ENCODE peak calls at places on chromosomes 7 and 10, in eight cellular contexts. Q is A549, D is sigmoid colon, B is uterus, X is hepatocyte, Y is BE2C, U is tibial artery, S is IMR-90. H is an unnamed sample. For H3K4me1, the result is how much of the 10 kb centered on the place peaks cover.

GRCh38 chr10:73076361-73077183 is 20.1 kb downstream of the P4HA1 start:
- DNase-seq in Q (no peak), D (peak), B (peak), X (peak), Y (no peak), U (peak), S (peak), H (peak)

GRCh38 chr7:30837581-30837980 is 66.4 kb downstream of the MINDY4 start:
- DNase-seq in Q (no peak), D (no peak), B (no peak), X (no peak), Y (no peak), U (no peak), S (no peak), H (no peak)

GRCh38 chr10:19974554-19974953 is 158.3 kb downstream of the PLXDC2 start:
- DNase-seq in Q (no peak), D (no peak), B (no peak), X (no peak), Y (no peak), U (no peak), S (no peak), H (no peak)

GRCh38 chr7:36275735-36276284 is 113.9 kb upstream of the ANLN start:
- DNase-seq in Q (no peak), D (no peak), B (no peak), X (peak), Y (no peak), U (no peak), S (no peak), H (no peak)

GRCh38 chr10:114308470-114309110 is 69.5 kb downstream of the VWA2 start:
- DNase-seq in Q (no peak), D (peak), B (no peak), X (no peak), Y (no peak), U (no peak), S (no peak), H (no peak)

GRCh38 chr7:10469476-10469875 is 504.2 kb upstream of the PHF14 start:
- DNase-seq in Q (no peak), D (no peak), B (no peak), X (no peak), Y (no peak), U (no peak), S (no peak), H (no peak)

GRCh38 chr10:92238586-92239098 is 52.2 kb downstream of the CPEB3 start:
- DNase-seq in Q (peak), D (peak), B (peak), X (peak), Y (no peak), U (peak), S (peak), H (no peak)

GRCh38 chr10:51090190-51090589 is 15.9 kb downstream of the PRKG1 start:
- DNase-seq in Q (no peak), D (no peak), B (no peak), X (no peak), Y (no peak), U (no peak), S (peak), H (no peak)

GRCh38 chr10:73946253-73947145 is 35.6 kb downstream of the PLAU start:
- DNase-seq in Q (no peak), D (peak), B (no peak), X (no peak), Y (no peak), U (no peak), S (no peak), H (no peak)

GRCh38 chr10:100735345-100736143 is 9.8 kb upstream of the PAX2 start:
- DNase-seq in Q (no peak), D (no peak), B (no peak), X (no peak), Y (no peak), U (no peak), S (no peak), H (no peak)

GRCh38 chr10:84846646-84847045 is 518.3 kb downstream of the CCSER2 start:
- DNase-seq in Q (no peak), D (no peak), B (no peak), X (no peak), Y (no peak), U (no peak), S (no peak), H (no peak)

GRCh38 chr10:21372651-21373410 is 152.7 kb downstream of the SKIDA1 start:
- DNase-seq in Q (peak), D (no peak), B (peak), X (peak), Y (no peak), U (peak), S (peak), H (peak)
- H3K4me3 ChIP-seq in Q (peak), D (no peak), B (no peak), X (no peak), Y (no peak), U (no peak), S (peak), H (no peak)

GRCh38 chr7:98281757-98282652 is 519 bp downstream of the BRI3 start:
- DNase-seq in Q (no peak), D (peak), B (peak), X (peak), Y (no peak), U (no peak), S (no peak), H (no peak)
- H3K4me1 ChIP-seq in Q (half or more), D (under half), B (under half), X (under half), Y (under half), U (half or more), S (under half), H (half or more)

GRCh38 chr7:124765401-124766352 is at the start of gene GPR37:
- DNase-seq in Q (peak), D (peak), B (peak), X (peak), Y (peak), U (no peak), S (peak), H (peak)
- TF ChIP-seq CTCF in Q (no peak), D (no peak), B (no peak), X (peak), Y (no peak), U (no peak), S (peak), H (no peak)

GRCh38 chr10:59949608-59950007 is 43.3 kb upstream of the CCDC6 start:
- DNase-seq in Q (no peak), D (no peak), B (no peak), X (no peak), Y (no peak), U (no peak), S (no peak), H (no peak)
- H3K4me3 ChIP-seq in Q (no peak), D (no peak), B (no peak), X (no peak), Y (no peak), U (no peak), S (no peak), H (no peak)

GRCh38 chr10:89414879-89415821 is 782 bp downstream of the IFIT5 start:
- DNase-seq in Q (peak), D (peak), B (peak), X (peak), Y (peak), U (peak), S (peak), H (peak)

GRCh38 chr10:89414146-89414878 is at the start of gene IFIT5:
- DNase-seq in Q (peak), D (peak), B (peak), X (peak), Y (peak), U (peak), S (peak), H (peak)

GRCh38 chr10:89419548-89419947 is 5.2 kb downstream of the IFIT5 start:
- DNase-seq in Q (no peak), D (no peak), B (no peak), X (peak), Y (no peak), U (no peak), S (peak), H (no peak)

GRCh38 chr10:89413398-89413912 is 913 bp upstream of the IFIT5 start:
- DNase-seq in Q (no peak), D (no peak), B (no peak), X (no peak), Y (no peak), U (no peak), S (no peak), H (no peak)

DNA sequence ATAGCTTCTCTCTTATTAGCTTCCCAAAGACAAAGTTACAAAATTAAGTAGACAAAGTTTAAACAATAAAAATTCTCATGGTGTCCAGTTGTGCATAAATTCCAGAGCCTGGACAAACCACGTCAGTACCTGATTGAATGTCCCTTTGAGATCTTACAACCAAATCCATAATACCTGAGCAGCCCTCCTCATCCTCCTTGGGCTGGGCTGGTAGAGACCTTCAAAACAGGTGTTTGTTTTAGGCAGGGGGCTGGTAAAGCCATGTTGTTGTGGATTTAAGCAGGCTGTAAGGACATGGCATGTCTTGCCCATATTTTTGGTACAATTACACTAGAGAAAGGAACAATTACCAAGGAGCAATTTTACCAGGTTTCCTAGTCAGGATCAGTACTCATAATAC is 2.1 kb downstream of the IFIT5 start:
- DNase-seq in Q (no peak), D (no peak), B (no peak), X (no peak), Y (no peak), U (no peak), S (no peak), H (no peak)
- H3K4me1 ChIP-seq in Q (under half), D (under half), B (under half), X (under half), Y (under half), U (under half), S (under half), H (under half)

DNA sequence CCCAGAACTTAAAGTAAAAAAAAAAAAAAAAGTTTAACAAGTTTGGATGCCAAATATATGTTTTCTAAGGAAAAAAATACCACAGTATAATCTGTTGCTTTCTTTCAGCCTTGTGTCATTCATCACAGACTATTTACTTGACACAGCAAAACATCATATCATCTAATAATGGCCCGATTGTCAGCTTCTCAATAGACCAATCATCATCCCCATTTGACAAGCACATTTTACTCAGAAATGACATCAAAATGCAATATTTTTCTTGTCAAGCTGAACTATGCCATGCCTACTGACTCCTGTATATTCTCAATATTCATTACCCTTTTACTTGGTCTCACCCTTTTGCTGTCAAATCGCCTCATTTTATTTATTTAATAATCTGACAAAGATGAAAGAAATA is 249.7 kb downstream of the NRG3 start:
- DNase-seq in Q (no peak), D (no peak), B (no peak), X (no peak), Y (no peak), U (no peak), S (no peak), H (no peak)
- TF ChIP-seq CTCF in Q (no peak), D (no peak), B (no peak), X (no peak), Y (no peak), U (no peak), S (no peak), H (no peak)

GRCh38 chr10:64096941-64097340 is 575.7 kb downstream of the REEP3 start:
- DNase-seq in Q (no peak), D (no peak), B (no peak), X (no peak), Y (no peak), U (no peak), S (no peak), H (no peak)
- H3K4me3 ChIP-seq in Q (no peak), D (no peak), B (no peak), X (no peak), Y (no peak), U (no peak), S (no peak), H (no peak)

GRCh38 chr7:151659219-151659618 is 139.5 kb upstream of the RHEB start:
- DNase-seq in Q (no peak), D (no peak), B (no peak), X (no peak), Y (no peak), U (no peak), S (no peak), H (no peak)

GRCh38 chr7:151661556-151661955 is 141.9 kb upstream of the RHEB start:
- DNase-seq in Q (no peak), D (no peak), B (no peak), X (no peak), Y (no peak), U (no peak), S (no peak), H (no peak)

GRCh38 chr7:151657173-151657572 is 137.5 kb upstream of the RHEB start:
- DNase-seq in Q (no peak), D (no peak), B (no peak), X (no peak), Y (no peak), U (peak), S (no peak), H (peak)

GRCh38 chr7:151660141-151660540 is 140.4 kb upstream of the RHEB start:
- DNase-seq in Q (no peak), D (no peak), B (no peak), X (no peak), Y (no peak), U (no peak), S (peak), H (no peak)

GRCh38 chr7:151658778-151659177 is 139.1 kb upstream of the RHEB start:
- DNase-seq in Q (no peak), D (no peak), B (no peak), X (no peak), Y (no peak), U (no peak), S (peak), H (no peak)
- H3K4me1 ChIP-seq in Q (under half), D (under half), B (under half), X (under half), Y (under half), U (under half), S (under half), H (under half)

DNA sequence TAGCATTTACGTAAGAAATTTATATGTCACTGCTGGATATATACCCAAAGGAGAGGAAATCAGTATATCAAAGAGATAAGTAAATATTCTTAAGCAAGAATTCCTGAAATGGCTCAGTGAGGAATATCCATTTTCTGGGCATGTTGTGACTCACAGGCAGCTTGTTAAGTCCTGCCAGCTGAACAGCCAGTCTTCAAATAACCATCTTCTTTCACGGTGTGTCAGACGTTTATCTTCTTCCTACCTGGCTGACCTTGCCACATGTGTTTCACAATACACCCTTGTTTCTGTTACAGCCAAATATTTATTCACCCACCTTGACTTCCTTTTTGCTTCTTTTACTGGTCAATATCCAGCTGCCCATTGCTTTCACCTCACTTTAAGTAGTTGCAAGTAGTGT is 648.1 kb downstream of the ANKRD7 start:
- DNase-seq in Q (peak), D (no peak), B (no peak), X (peak), Y (no peak), U (no peak), S (no peak), H (no peak)
- TF ChIP-seq CTCF in Q (no peak), D (no peak), B (no peak), X (no peak), Y (no peak), U (no peak), S (no peak), H (no peak)

H was measured in Peyer's patch.